ENCODE peak calls at places on chromosomes 1 and 21, in five cellular contexts. O is H1, W is HepG2, X is K562, G is GM12878. V is an unnamed sample.

GRCh38 chr21:32515869-32516268 is 69.5 kb downstream of the TCP10L start:
- DNase-seq in O (no peak), W (no peak), X (no peak), G (no peak), V (no peak)

GRCh38 chr1:84997667-84998600 is 1.0 kb upstream of the MCOLN2 start:
- DNase-seq in O (no peak), W (no peak), X (no peak), G (no peak), V (peak)

GRCh38 chr1:192439373-192440025 is 122.7 kb downstream of the RGS21 start:
- DNase-seq in O (no peak), W (peak), X (no peak), G (no peak), V (no peak)

GRCh38 chr1:7912743-7913557 is 27.7 kb downstream of the TNFRSF9 start:
- DNase-seq in O (peak), W (no peak), X (peak), G (no peak), V (no peak)

GRCh38 chr1:168164771-168165170 is 14.0 kb upstream of the TIPRL start:
- DNase-seq in O (no peak), W (no peak), X (no peak), G (no peak), V (no peak)

GRCh38 chr1:177490240-177490639 is 319.5 kb downstream of the BRINP2 start:
- DNase-seq in O (no peak), W (no peak), X (no peak), G (no peak), V (no peak)

GRCh38 chr21:46307625-46308024 is 16.0 kb downstream of the C21orf58 start:
- DNase-seq in O (no peak), W (no peak), X (no peak), G (no peak), V (no peak)

GRCh38 chr1:30418426-30419245 is 304.7 kb downstream of the MATN1 start:
- DNase-seq in O (no peak), W (no peak), X (no peak), G (no peak), V (no peak)

GRCh38 chr1:37691497-37692077 is 729 bp upstream of the CDCA8 start:
- DNase-seq in O (no peak), W (peak), X (peak), G (no peak), V (peak)

GRCh38 chr21:28334407-28334806 is 658.3 kb downstream of the LTN1 start:
- DNase-seq in O (no peak), W (no peak), X (no peak), G (no peak), V (no peak)

GRCh38 chr21:33975548-33976081 is 60.0 kb upstream of the ATP5PO start:
- DNase-seq in O (no peak), W (no peak), X (peak), G (peak), V (no peak)

GRCh38 chr1:205199090-205199930 is 12.2 kb downstream of the DSTYK start:
- DNase-seq in O (no peak), W (no peak), X (peak), G (no peak), V (no peak)

GRCh38 chr1:223143760-223144248 is 756 bp upstream of the TLR5 start:
- DNase-seq in O (no peak), W (no peak), X (peak), G (peak), V (no peak)

GRCh38 chr1:91325456-91325855 is 79.2 kb downstream of the HFM1 start:
- DNase-seq in O (no peak), W (no peak), X (no peak), G (no peak), V (no peak)

GRCh38 chr1:31218705-31219104 is 21.0 kb downstream of the NKAIN1 start:
- DNase-seq in O (no peak), W (no peak), X (no peak), G (no peak), V (no peak)

GRCh38 chr21:19648376-19648775 is 1244.8 kb upstream of the TMPRSS15 start:
- DNase-seq in O (no peak), W (no peak), X (no peak), G (no peak), V (no peak)

GRCh38 chr21:41752231-41752681 is 14.6 kb downstream of the RIPK4 start:
- DNase-seq in O (no peak), W (no peak), X (peak), G (no peak), V (no peak)
- TF ChIP-seq ATF2 in O (no peak), W (no peak), X (no peak), G (no peak), V (no peak)

DNA sequence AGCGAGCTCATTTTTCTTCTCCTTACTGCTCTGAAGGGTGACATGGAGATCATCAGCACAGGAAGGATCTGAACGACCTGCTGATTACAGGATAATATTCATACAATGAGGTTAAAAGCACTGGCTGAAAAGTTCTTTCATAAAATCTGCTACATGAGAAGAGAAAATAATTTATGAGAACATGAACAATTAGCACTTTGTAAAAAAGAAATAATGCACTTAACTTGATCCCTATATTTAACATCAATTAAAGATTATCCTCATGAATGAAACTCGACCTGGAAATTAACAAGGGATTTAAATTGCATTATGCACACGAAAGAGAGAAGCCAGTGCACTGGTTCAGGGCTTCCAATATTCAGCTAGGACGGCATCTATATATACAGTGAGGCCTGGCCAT is 46.6 kb downstream of the RRAGC start:
- DNase-seq in O (no peak), W (no peak), X (no peak), G (no peak), V (no peak)
- TF ChIP-seq ATF2 in O (no peak), W (no peak), X (no peak), G (no peak), V (no peak)

DNA sequence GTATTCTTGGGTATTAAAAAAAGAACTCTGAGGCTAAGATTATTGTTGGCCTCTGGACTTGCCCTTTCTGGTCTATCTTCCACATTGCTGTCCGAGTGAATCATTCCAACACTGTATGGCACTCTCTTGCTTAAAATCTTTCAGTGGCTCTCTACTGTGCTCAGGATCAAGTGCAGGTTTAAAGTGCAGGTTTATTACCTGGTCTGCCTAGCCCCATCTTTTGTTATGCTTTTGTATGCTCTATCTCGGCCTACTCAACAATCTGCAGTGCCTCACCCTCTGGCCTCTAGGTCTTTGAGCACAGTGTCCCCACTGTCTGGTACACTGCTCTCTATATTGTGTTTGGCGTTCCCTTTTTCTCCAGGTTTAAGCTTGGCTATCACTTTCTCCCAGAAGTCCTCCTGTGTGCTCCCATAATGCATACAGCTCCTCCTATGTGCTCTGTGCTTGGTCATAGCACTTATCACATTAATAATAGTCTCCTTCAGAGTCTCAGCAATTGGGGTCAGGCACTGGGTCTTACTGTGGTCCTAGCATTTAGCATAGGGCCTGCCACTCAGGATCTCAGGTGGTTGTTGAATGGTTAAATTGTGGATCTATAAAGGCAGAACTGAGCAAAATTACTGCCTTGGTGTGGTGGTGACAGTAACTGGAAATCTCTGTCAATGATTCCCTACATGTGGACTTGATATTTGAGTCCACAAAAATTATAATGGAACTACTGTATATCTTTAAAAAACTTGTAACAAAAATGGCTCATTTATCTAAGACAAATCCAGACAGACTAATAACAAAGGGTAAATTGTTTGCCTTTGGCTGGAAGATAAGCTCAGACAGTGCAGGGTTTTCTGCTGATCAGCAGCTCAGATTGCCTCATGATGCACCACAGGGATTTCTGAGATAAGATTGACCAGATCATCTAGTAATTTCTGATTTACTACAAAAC is 10.6 kb upstream of the LDLRAD1 start:
- DNase-seq in O (no peak), W (peak), X (no peak), G (no peak), V (no peak)
- TF ChIP-seq ATF2 in O (no peak), W (no peak), X (no peak), G (no peak), V (no peak)

GRCh38 chr1:2645776-2646175 is 13.0 kb upstream of the MMEL1 start:
- DNase-seq in O (no peak), W (no peak), X (no peak), G (no peak), V (no peak)
- TF ChIP-seq ATF2 in O (no peak), W (no peak), X (no peak), G (no peak), V (no peak)

V was measured in WTC11.